ENCODE peak calls at places on chromosome 20, in five cellular contexts. Z is IMR-90, I is mesendoderm, M is H9, Q is H1. W is an unnamed sample.

GRCh38 chr20:32539817-32540675 is 45.1 kb downstream of the NOL4L start:
- DNase-seq in Z (no peak), I (no peak), M (no peak), Q (no peak), W (no peak)

GRCh38 chr20:35049776-35050352 is 42.7 kb downstream of the TRPC4AP start:
- DNase-seq in Z (no peak), I (peak), M (no peak), Q (no peak), W (peak)

GRCh38 chr20:47663354-47664067 is 121.8 kb downstream of the SULF2 start:
- DNase-seq in Z (peak), I (peak), M (peak), Q (peak), W (peak)

GRCh38 chr20:57385940-57386339 is 5.3 kb upstream of the RBM38 start:
- DNase-seq in Z (no peak), I (no peak), M (no peak), Q (no peak), W (no peak)

GRCh38 chr20:46028110-46028509 is 905 bp upstream of the SLC12A5 start:
- DNase-seq in Z (no peak), I (no peak), M (no peak), Q (no peak), W (no peak)

GRCh38 chr20:56465997-56466396 is 2.4 kb upstream of the RTF2 start:
- DNase-seq in Z (no peak), I (no peak), M (no peak), Q (no peak), W (no peak)

GRCh38 chr20:22684072-22684762 is 99.8 kb upstream of the FOXA2 start:
- DNase-seq in Z (peak), I (peak), M (peak), Q (peak), W (peak)

GRCh38 chr20:32485770-32486248 is 99.3 kb downstream of the NOL4L start:
- DNase-seq in Z (no peak), I (no peak), M (no peak), Q (no peak), W (no peak)

GRCh38 chr20:25470045-25470444 is 62.6 kb downstream of the GINS1 start:
- DNase-seq in Z (peak), I (peak), M (peak), Q (peak), W (peak)

GRCh38 chr20:58971429-58971828 is 9.6 kb upstream of the NELFCD start:
- DNase-seq in Z (no peak), I (no peak), M (no peak), Q (no peak), W (no peak)

GRCh38 chr20:17137692-17138091 is 89.1 kb upstream of the PCSK2 start:
- DNase-seq in Z (no peak), I (no peak), M (no peak), Q (no peak), W (no peak)

GRCh38 chr20:17140894-17141293 is 85.9 kb upstream of the PCSK2 start:
- DNase-seq in Z (no peak), I (no peak), M (no peak), Q (no peak), W (no peak)

GRCh38 chr20:17138237-17138636 is 88.6 kb upstream of the PCSK2 start:
- DNase-seq in Z (no peak), I (peak), M (no peak), Q (no peak), W (no peak)

GRCh38 chr20:17142666-17143065 is 84.2 kb upstream of the PCSK2 start:
- DNase-seq in Z (no peak), I (no peak), M (no peak), Q (no peak), W (no peak)
- H3K23ac ChIP-seq in Z (no peak), I (no peak), M (no peak), Q (no peak), W (no peak)

DNA sequence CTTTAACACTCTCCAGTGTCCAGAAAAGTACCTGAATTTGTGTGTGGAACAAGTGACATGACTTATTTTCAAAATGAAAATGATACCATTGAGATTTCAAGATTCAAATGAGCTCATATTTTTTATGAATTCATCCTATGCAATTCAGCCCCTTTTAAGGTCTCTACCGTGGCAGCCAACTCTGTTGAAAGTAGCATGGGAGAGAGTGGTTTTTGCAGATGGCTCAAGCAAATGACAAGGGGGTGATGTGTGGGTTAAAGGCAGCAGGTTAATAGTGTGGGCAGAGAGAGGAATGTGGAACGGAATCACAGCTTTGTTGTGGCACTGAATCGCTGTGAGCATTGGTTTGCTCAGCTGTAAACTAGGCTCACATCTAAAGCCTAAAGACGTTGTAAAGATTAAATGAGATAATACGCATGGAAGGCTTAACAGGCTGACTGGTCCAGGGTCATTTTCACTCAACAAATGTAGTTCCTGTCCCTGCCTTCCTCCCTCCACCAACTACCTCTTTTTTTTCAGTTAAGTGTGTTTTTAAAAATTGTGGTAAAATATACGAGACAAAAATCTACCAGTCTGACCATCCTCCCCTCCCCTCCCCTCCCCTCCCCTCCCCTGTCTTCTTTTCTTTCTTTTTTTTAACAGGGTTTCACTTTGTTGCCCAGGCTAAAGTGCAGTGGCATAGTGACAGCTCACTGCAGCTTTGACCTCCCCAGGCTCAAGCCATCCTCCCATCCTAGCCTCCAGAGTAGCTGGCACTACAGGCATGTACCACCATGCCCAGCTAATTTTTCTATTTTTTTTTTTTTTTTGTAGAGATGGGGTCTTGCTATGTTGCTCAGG is 114.7 kb upstream of the ZNF217 start:
- DNase-seq in Z (peak), I (no peak), M (no peak), Q (no peak), W (no peak)
- H3K23ac ChIP-seq in Z (peak), I (no peak), M (no peak), Q (no peak), W (no peak)

GRCh38 chr20:62048346-62048761 is 17.3 kb downstream of the TAF4 start:
- DNase-seq in Z (no peak), I (no peak), M (no peak), Q (no peak), W (no peak)
- H3K23ac ChIP-seq in Z (no peak), I (no peak), M (no peak), Q (no peak), W (peak)

GRCh38 chr20:13276945-13277582 is 56.0 kb downstream of the ISM1 start:
- DNase-seq in Z (no peak), I (peak), M (no peak), Q (no peak), W (no peak)
- H3K23ac ChIP-seq in Z (no peak), I (no peak), M (no peak), Q (no peak), W (no peak)

DNA sequence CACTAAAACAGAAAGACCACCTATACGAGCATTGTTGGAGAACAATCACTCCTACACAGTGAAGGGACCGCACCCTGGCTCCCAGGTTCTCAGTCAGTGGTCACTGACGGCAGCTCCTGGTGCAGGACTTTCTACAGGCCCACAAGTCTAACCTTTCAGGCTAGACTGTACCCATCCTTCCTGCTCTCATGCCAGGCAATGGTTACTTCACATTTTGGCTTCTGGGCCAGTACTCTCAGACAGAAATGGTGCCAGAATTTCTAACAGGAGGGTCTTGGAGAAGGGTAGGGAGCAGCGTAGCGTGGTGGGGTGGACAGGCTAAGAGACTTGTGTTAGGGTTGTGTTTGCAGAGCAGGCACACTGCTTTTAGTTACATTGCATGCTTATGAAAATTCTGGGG is 12.1 kb downstream of the TOMM34 start:
- DNase-seq in Z (no peak), I (no peak), M (no peak), Q (no peak), W (no peak)
- H3K23ac ChIP-seq in Z (no peak), I (no peak), M (no peak), Q (no peak), W (no peak)

GRCh38 chr20:51267679-51268078 is 244.8 kb upstream of the KCNG1 start:
- DNase-seq in Z (no peak), I (no peak), M (no peak), Q (no peak), W (no peak)

GRCh38 chr20:51269671-51270070 is 246.8 kb upstream of the KCNG1 start:
- DNase-seq in Z (no peak), I (no peak), M (no peak), Q (no peak), W (no peak)

GRCh38 chr20:51265366-51265765 is 242.5 kb upstream of the KCNG1 start:
- DNase-seq in Z (peak), I (no peak), M (no peak), Q (no peak), W (no peak)

GRCh38 chr20:51262240-51262639 is 239.3 kb upstream of the KCNG1 start:
- DNase-seq in Z (no peak), I (no peak), M (no peak), Q (no peak), W (no peak)

DNA sequence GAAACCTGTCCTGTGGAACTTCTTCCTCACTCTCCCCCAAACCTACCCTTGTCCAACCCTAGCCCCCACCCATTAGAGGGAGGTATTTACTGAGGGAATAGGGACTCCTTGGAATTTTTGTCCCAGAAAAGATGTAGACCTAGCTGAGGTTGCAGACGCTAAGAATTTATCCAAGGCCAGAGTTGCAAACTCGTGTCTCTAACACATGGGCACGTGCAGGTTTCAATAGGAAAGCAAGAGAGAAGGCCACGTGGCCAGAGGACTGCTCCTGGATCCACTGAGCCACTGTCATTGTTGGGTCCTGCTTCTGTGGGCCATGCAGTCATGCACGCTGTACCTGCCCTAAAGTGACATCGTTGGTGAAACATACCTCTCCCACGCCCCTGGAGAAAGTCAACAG is 243.4 kb upstream of the KCNG1 start:
- DNase-seq in Z (no peak), I (no peak), M (no peak), Q (no peak), W (no peak)
- H3K23ac ChIP-seq in Z (no peak), I (no peak), M (no peak), Q (no peak), W (no peak)

GRCh38 chr20:24148372-24148771 is 159.8 kb upstream of the GGTLC1 start:
- DNase-seq in Z (no peak), I (no peak), M (no peak), Q (no peak), W (no peak)
- H3K23ac ChIP-seq in Z (no peak), I (no peak), M (no peak), Q (no peak), W (peak)

W was measured in neuronal stem cell.